ENCODE peak calls at places on chromosomes 7 and 10, in four cellular contexts. Y is A549, K is K562, A is GM12878. L is an unnamed sample.

GRCh38 chr7:127819975-127820778 is 168.2 kb downstream of the SND1 start:
- DNase-seq in Y (no peak), K (peak; percentile 56), A (peak; percentile 16), L (peak; percentile 84)

GRCh38 chr10:35140727-35141126 is 14.1 kb downstream of the CREM start:
- DNase-seq in Y (no peak), K (no peak), A (no peak), L (peak; percentile 18)

GRCh38 chr7:134905375-134905774 is 80.9 kb upstream of the AGBL3 start:
- DNase-seq in Y (no peak), K (no peak), A (no peak), L (no peak)

GRCh38 chr7:44380831-44381493 is 55.6 kb upstream of the CAMK2B start:
- DNase-seq in Y (no peak), K (no peak), A (no peak), L (no peak)

GRCh38 chr10:82796510-82796909 is 921.5 kb downstream of the NRG3 start:
- DNase-seq in Y (no peak), K (no peak), A (no peak), L (no peak)

GRCh38 chr10:75350791-75351190 is 50.8 kb downstream of the ZNF503 start:
- DNase-seq in Y (peak; percentile 26), K (no peak), A (no peak), L (no peak)

GRCh38 chr7:37352974-37353948 is 95.4 kb downstream of the ELMO1 start:
- DNase-seq in Y (no peak), K (no peak), A (no peak), L (no peak)

GRCh38 chr7:73932364-73932763 is 71.4 kb downstream of the TMEM270 start:
- DNase-seq in Y (no peak), K (no peak), A (no peak), L (no peak)

GRCh38 chr7:28613262-28613661 is 200.9 kb downstream of the CREB5 start:
- DNase-seq in Y (no peak), K (no peak), A (no peak), L (no peak)

GRCh38 chr10:77361846-77362245 is 275.8 kb downstream of the KCNMA1 start:
- DNase-seq in Y (no peak), K (no peak), A (no peak), L (no peak)

GRCh38 chr10:86348321-86349210 is 18.0 kb downstream of the GRID1 start:
- DNase-seq in Y (no peak), K (peak; percentile 33), A (no peak), L (peak; percentile 19)

GRCh38 chr7:137978464-137979237 is 23.2 kb downstream of the CREB3L2 start:
- DNase-seq in Y (peak; percentile 72), K (peak; percentile 83), A (no peak), L (no peak)

GRCh38 chr7:830069-830468 is 2.2 kb upstream of the SUN1 start:
- DNase-seq in Y (no peak), K (no peak), A (no peak), L (no peak)

GRCh38 chr10:17229016-17229716 is 1.1 kb downstream of the VIM start:
- DNase-seq in Y (peak; percentile 85), K (peak; percentile 80), A (no peak), L (no peak)

GRCh38 chr10:8060704-8061121 is 6.2 kb downstream of the GATA3 start:
- DNase-seq in Y (no peak), K (no peak), A (peak; percentile 27), L (no peak)

GRCh38 chr10:108393111-108393510 is 1228.6 kb upstream of the SORCS1 start:
- DNase-seq in Y (no peak), K (no peak), A (no peak), L (no peak)

DNA sequence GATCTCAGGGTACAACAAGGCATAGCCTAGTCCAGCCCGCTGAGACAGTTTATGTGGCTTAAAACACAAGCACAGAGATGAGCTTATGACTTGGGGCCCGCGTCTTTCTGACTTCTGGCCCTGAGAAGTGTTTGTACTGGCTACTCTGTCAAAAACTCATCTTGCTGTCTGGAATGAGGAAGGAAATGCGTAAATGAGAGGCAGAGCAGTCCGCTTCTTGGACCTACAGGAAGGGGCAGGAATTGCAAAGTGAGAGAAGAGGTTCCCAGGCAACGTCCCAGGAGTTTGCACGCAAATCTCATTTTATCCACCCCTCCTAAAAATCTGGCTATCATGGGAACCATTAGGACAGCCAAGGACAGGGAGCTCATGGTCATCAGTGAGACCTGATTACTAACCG is 5.5 kb downstream of the ANXA11 start:
- DNase-seq in Y (no peak), K (no peak), A (no peak), L (no peak)
- TF ChIP-seq JUNB in Y (no peak), K (no peak), A (no peak), L (no peak)

GRCh38 chr7:41425926-41426325 is 277.0 kb downstream of the INHBA start:
- DNase-seq in Y (no peak), K (no peak), A (no peak), L (no peak)
- TF ChIP-seq POLR2AphosphoS2 in Y (no peak), K (no peak), A (no peak), L (no peak)

DNA sequence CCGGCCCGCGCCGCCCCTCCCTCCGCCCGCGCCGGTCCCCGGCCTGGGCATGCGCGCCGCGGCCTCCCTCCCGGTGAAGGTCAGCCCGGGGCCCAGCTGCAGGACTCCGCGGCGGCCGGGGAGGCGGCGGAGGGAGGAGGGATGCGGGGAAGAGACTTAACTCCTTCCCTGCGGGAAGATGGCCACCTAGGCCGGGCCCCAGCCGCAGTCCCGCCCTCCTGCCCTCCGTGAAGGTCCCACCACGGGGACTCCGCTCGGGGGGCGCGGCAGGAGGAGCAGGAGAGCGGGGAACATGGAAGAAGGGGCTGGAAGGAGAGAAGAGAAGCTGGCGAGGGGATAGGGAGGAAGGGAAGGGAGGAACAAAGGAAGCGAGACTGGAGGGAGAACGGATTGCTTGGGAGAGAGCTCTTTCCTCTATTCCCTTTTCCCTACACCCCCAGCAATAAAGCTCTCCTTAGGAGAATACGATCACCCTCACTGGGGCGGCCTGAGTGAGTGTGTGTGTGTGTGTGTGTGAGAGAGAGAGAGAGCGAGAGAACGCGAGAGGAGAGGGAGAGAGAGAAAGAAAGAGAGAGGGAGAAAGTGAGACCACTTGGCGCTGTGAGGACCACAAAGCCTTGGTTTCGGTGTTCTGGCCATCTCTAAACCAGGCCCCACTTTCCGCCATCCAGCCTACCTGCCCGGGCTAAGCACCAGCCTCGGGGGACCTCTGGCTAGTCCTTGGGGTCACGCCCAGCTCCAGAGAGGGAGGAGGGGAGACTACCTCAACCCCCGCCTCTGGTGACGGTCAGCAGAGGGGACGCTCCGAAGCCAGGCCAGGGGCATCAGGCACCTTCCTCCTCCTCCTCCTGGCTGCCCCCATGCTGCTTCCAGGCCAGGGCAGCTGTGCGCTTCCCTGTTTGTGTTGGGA is 3.7 kb upstream of the SMARCD3 start:
- DNase-seq in Y (peak; percentile 84), K (peak; percentile 71), A (no peak), L (no peak)
- TF ChIP-seq JUNB in Y (no peak), K (no peak), A (no peak), L (no peak)

GRCh38 chr7:120805636-120806388 is 52.1 kb downstream of the TSPAN12 start:
- DNase-seq in Y (peak; percentile 51), K (peak; percentile 86), A (peak; percentile 53), L (peak; percentile 44)
- TF ChIP-seq POLR2AphosphoS2 in Y (no peak), K (no peak), A (no peak), L (no peak)